ENCODE peak calls at places on chromosomes 16 and 17, in nine cellular contexts. L is head of caudate nucleus; B is NCI-H748 treated with DMSO at 0.1 percent for 48 hours; J is H54; M is CD8-positive, alpha-beta T cell; K is mesenchymal stem cell; R is sciatic nerve; F is CD4-positive, alpha-beta memory T cell; W is caudate nucleus. V is an unnamed sample.

GRCh38 chr17:55458977-55459376 is 37.3 kb upstream of the MMD start:
- DNase-seq in K (peak), W (no peak), M (no peak), L (no peak), B (no peak), F (no peak), J (peak), R (no peak), V (no peak)

GRCh38 chr17:79075861-79076406 is 1.3 kb downstream of the ENGASE start:
- DNase-seq in M (no peak), R (no peak), W (no peak), K (no peak), L (no peak), J (no peak), F (no peak), B (no peak), V (no peak)

GRCh38 chr16:49490321-49490705 is 116.7 kb downstream of the C16orf78 start:
- DNase-seq in M (no peak), W (no peak), F (no peak), K (no peak), J (no peak), L (peak), B (no peak), R (no peak), V (no peak)

GRCh38 chr17:74282587-74283370 is 8.7 kb downstream of the DNAI2 start:
- DNase-seq in M (peak), F (peak), L (no peak), W (no peak), J (no peak), B (no peak), R (no peak), K (no peak), V (no peak)

GRCh38 chr17:45096141-45096540 is 35.0 kb downstream of the NMT1 start:
- DNase-seq in L (no peak), J (no peak), W (no peak), K (peak), R (no peak), F (no peak), B (no peak), M (no peak), V (no peak)

GRCh38 chr16:73019456-73020362 is 28.2 kb downstream of the ZFHX3 start:
- DNase-seq in J (peak), L (no peak), K (peak), R (peak), W (no peak), B (no peak), M (no peak), F (no peak), V (no peak)

GRCh38 chr17:80030730-80031410 is 4.8 kb downstream of the TBC1D16 start:
- DNase-seq in B (peak), J (no peak), L (no peak), F (no peak), K (no peak), R (no peak), M (no peak), W (no peak), V (peak)

GRCh38 chr17:7370853-7371252 is 10.0 kb upstream of the TNK1 start:
- DNase-seq in B (no peak), W (no peak), R (no peak), L (no peak), K (no peak), F (no peak), M (no peak), J (no peak), V (no peak)

GRCh38 chr17:57006040-57006439 is 28.1 kb downstream of the SCPEP1 start:
- DNase-seq in L (no peak), K (no peak), R (no peak), M (no peak), J (no peak), W (no peak), B (no peak), F (no peak), V (no peak)

GRCh38 chr16:21116148-21116693 is 34.4 kb downstream of the DNAH3 start:
- DNase-seq in F (no peak), K (no peak), M (no peak), R (no peak), W (no peak), J (no peak), B (no peak), L (no peak), V (no peak)

GRCh38 chr16:73196670-73197069 is 148.7 kb upstream of the ZFHX3 start:
- DNase-seq in K (peak), F (peak), J (peak), B (peak), W (no peak), L (peak), R (peak), M (no peak), V (peak)

GRCh38 chr17:75430159-75430748 is 24.8 kb upstream of the GRB2 start:
- DNase-seq in W (no peak), M (no peak), B (no peak), K (peak), J (peak), L (no peak), F (no peak), R (no peak), V (no peak)

GRCh38 chr16:75202069-75202590 is 4.8 kb downstream of the CTRB2 start:
- DNase-seq in B (no peak), W (no peak), L (no peak), J (no peak), K (no peak), F (no peak), R (peak), M (no peak), V (no peak)

GRCh38 chr17:75457047-75457654 is 716 bp downstream of the TMEM94 start:
- DNase-seq in M (peak), F (no peak), R (peak), K (peak), B (peak), J (no peak), L (peak), W (no peak), V (peak)

GRCh38 chr16:53094013-53094630 is 39.3 kb downstream of the CHD9 start:
- DNase-seq in R (peak), F (peak), L (peak), W (no peak), B (no peak), K (no peak), M (peak), J (peak), V (no peak)

GRCh38 chr16:69404275-69404805 is 18.5 kb upstream of the TERF2 start:
- DNase-seq in J (no peak), R (no peak), W (no peak), K (peak), F (no peak), B (no peak), M (no peak), L (no peak), V (no peak)

GRCh38 chr17:62870581-62870964 is 62.5 kb upstream of the MARCHF10 start:
- DNase-seq in L (no peak), R (no peak), M (no peak), K (no peak), B (no peak), F (no peak), W (no peak), J (no peak), V (no peak)

GRCh38 chr16:87608400-87608985 is 6.2 kb downstream of the JPH3 start:
- DNase-seq in B (no peak), J (peak), F (peak), L (no peak), K (peak), R (peak), M (peak), W (no peak), V (no peak)

GRCh38 chr17:16428098-16428882 is 12.9 kb downstream of the TRPV2 start:
- DNase-seq in F (no peak), B (no peak), J (no peak), K (peak), R (no peak), M (no peak), L (peak), W (no peak), V (peak)

GRCh38 chr16:56601325-56601724 is 7.1 kb upstream of the MT2A start:
- DNase-seq in R (no peak), J (no peak), B (no peak), L (no peak), F (no peak), W (no peak), M (no peak), K (no peak), V (no peak)

GRCh38 chr16:14309001-14309886 is 238.1 kb downstream of the MRTFB start:
- DNase-seq in K (peak), L (no peak), M (peak), W (no peak), J (no peak), B (no peak), R (no peak), F (peak), V (no peak)

GRCh38 chr16:1773703-1774455 is 945 bp upstream of the MRPS34 start:
- DNase-seq in M (no peak), J (no peak), R (no peak), F (no peak), L (no peak), B (no peak), K (peak), W (no peak), V (no peak)

GRCh38 chr16:78146807-78147206 is 47.4 kb downstream of the WWOX start:
- DNase-seq in B (no peak), J (no peak), W (no peak), R (no peak), K (no peak), M (no peak), L (no peak), F (no peak), V (no peak)

GRCh38 chr17:77210331-77210730 is 69.6 kb downstream of the SEC14L1 start:
- DNase-seq in R (peak), M (no peak), K (no peak), B (no peak), F (no peak), W (no peak), L (no peak), J (no peak), V (no peak)

GRCh38 chr16:87499189-87499486 is 6.3 kb upstream of the ZCCHC14 start:
- DNase-seq in B (no peak), R (no peak), L (no peak), J (peak), F (no peak), W (no peak), M (no peak), K (peak), V (no peak)

GRCh38 chr17:2924211-2924610 is 128.0 kb downstream of the RAP1GAP2 start:
- DNase-seq in W (no peak), K (no peak), F (no peak), B (no peak), J (no peak), R (no peak), M (no peak), L (peak), V (no peak)

GRCh38 chr17:1031711-1032110 is 34.8 kb downstream of the TIMM22 start:
- DNase-seq in J (no peak), K (peak), F (no peak), R (peak), B (no peak), W (no peak), M (no peak), L (peak), V (no peak)